ENCODE peak calls at places on chromosomes 16 and 17, in five cellular contexts. S is MM.1S; A is cardiac muscle cell; J is testis; X is CD4-positive, alpha-beta T cell. U is an unnamed sample.

GRCh38 chr16:76639685-76640289 is 362.6 kb downstream of the CNTNAP4 start:
- DNase-seq in S (no peak), A (peak; percentile 44), J (no peak), X (no peak), U (no peak)

GRCh38 chr16:49924078-49924477 is 68.2 kb upstream of the ZNF423 start:
- DNase-seq in S (peak; percentile 11), A (no peak), J (peak; percentile 77), X (no peak), U (no peak)

GRCh38 chr16:28985611-28986041 is 774 bp downstream of the LAT start:
- DNase-seq in S (no peak), A (no peak), J (no peak), X (no peak), U (no peak)

GRCh38 chr16:73068546-73069401 is 20.8 kb upstream of the ZFHX3 start:
- DNase-seq in S (no peak), A (peak; percentile 94), J (no peak), X (no peak), U (no peak)

GRCh38 chr17:57761887-57762286 is 16.8 kb upstream of the CCDC182 start:
- DNase-seq in S (no peak), A (no peak), J (no peak), X (no peak), U (no peak)

GRCh38 chr16:4556112-4556511 is at the start of gene C16orf96:
- DNase-seq in S (no peak), A (peak; percentile 16), J (no peak), X (no peak), U (no peak)

GRCh38 chr17:38509008-38509771 is 80.9 kb downstream of the ARHGAP23 start:
- DNase-seq in S (no peak), A (peak; percentile 93), J (peak; percentile 74), X (peak; percentile 65), U (peak; percentile 92)

GRCh38 chr16:726438-727290 is at the start of the genes CCDC78 and HAGHL:
- DNase-seq in S (peak; percentile 74), A (peak; percentile 56), J (peak; percentile 63), X (peak; percentile 50), U (peak; percentile 90)

GRCh38 chr17:29663155-29663554 is 40.4 kb upstream of the CORO6 start:
- DNase-seq in S (no peak), A (peak; percentile 62), J (no peak), X (no peak), U (no peak)

GRCh38 chr16:53773881-53774280 is 69.9 kb downstream of the FTO start:
- DNase-seq in S (no peak), A (no peak), J (no peak), X (no peak), U (no peak)

GRCh38 chr17:29757788-29758187 is 135.1 kb upstream of the CORO6 start:
- DNase-seq in S (no peak), A (no peak), J (no peak), X (no peak), U (no peak)

GRCh38 chr17:39935896-39936295 is 8.4 kb downstream of the LRRC3C start:
- DNase-seq in S (no peak), A (no peak), J (no peak), X (no peak), U (no peak)

GRCh38 chr17:600576-601301 is 113.9 kb downstream of the VPS53 start:
- DNase-seq in S (no peak), A (peak; percentile 59), J (no peak), X (no peak), U (no peak)

GRCh38 chr16:85568519-85568918 is 44.6 kb upstream of the GSE1 start:
- DNase-seq in S (no peak), A (no peak), J (peak; percentile 65), X (no peak), U (no peak)

GRCh38 chr17:74430706-74431567 is 951 bp upstream of the GPRC5C start:
- DNase-seq in S (no peak), A (peak; percentile 96), J (peak; percentile 84), X (no peak), U (peak; percentile 85)

GRCh38 chr16:89266521-89267134 is 49.1 kb downstream of the ZNF778 start:
- DNase-seq in S (no peak), A (no peak), J (no peak), X (no peak), U (no peak)

GRCh38 chr16:82178352-82178751 is 8.3 kb upstream of the MPHOSPH6 start:
- DNase-seq in S (no peak), A (no peak), J (no peak), X (no peak), U (no peak)

GRCh38 chr17:14818469-14818868 is 446.7 kb downstream of the PMP22 start:
- DNase-seq in S (no peak), A (no peak), J (no peak), X (no peak), U (no peak)

GRCh38 chr17:76843703-76844484 is 24.3 kb upstream of the MGAT5B start:
- DNase-seq in S (no peak), A (peak; percentile 13), J (no peak), X (no peak), U (no peak)

GRCh38 chr16:70778901-70779309 is 22.1 kb downstream of the VAC14 start:
- DNase-seq in S (no peak), A (peak; percentile 86), J (peak; percentile 68), X (no peak), U (no peak)

GRCh38 chr17:18093616-18094408 is 6.1 kb downstream of the DRG2 start:
- DNase-seq in S (no peak), A (peak; percentile 87), J (peak; percentile 57), X (no peak), U (no peak)

GRCh38 chr16:87201052-87201451 is 116.1 kb downstream of the C16orf95 start:
- DNase-seq in S (no peak), A (peak; percentile 99), J (peak; percentile 50), X (no peak), U (no peak)

GRCh38 chr17:76523084-76524037 is 14.1 kb downstream of the CYGB start:
- DNase-seq in S (peak; percentile 76), A (peak; percentile 62), J (peak; percentile 77), X (peak; percentile 77), U (peak; percentile 86)

GRCh38 chr17:36496018-36496789 is 9.7 kb downstream of the ZNHIT3 start:
- DNase-seq in S (no peak), A (no peak), J (no peak), X (no peak), U (no peak)

GRCh38 chr17:29155966-29156338 is 24.2 kb downstream of the MYO18A start:
- DNase-seq in S (no peak), A (peak; percentile 81), J (no peak), X (no peak), U (no peak)

GRCh38 chr17:79046501-79047280 is 22.7 kb downstream of the C1QTNF1 start:
- DNase-seq in S (no peak), A (no peak), J (peak; percentile 64), X (no peak), U (peak; percentile 25)

GRCh38 chr17:62648247-62648953 is 20.9 kb downstream of the MRC2 start:
- DNase-seq in S (no peak), A (no peak), J (no peak), X (no peak), U (no peak)

GRCh38 chr16:53822936-53823529 is 119.1 kb downstream of the FTO start:
- DNase-seq in S (peak; percentile 68), A (peak; percentile 49), J (no peak), X (peak; percentile 7), U (peak; percentile 23)

GRCh38 chr17:64787255-64787920 is 125.3 kb upstream of the SMURF2 start:
- DNase-seq in S (no peak), A (no peak), J (no peak), X (no peak), U (no peak)

GRCh38 chr17:3049705-3050295 is 13.6 kb downstream of the OR1D5 start:
- DNase-seq in S (no peak), A (no peak), J (no peak), X (no peak), U (no peak)

GRCh38 chr17:59893617-59894100 is 738 bp downstream of the RPS6KB1 start:
- DNase-seq in S (peak; percentile 54), A (peak; percentile 13), J (peak; percentile 52), X (no peak), U (peak; percentile 31)

GRCh38 chr16:81140930-81141780 is 45.0 kb upstream of the GCSH start:
- DNase-seq in S (no peak), A (no peak), J (peak; percentile 16), X (no peak), U (no peak)
- TF ChIP-seq CTCF in S (peak; percentile 6), A (peak; percentile 30), J (no peak), X (no peak), U (peak; percentile 9)

GRCh38 chr17:31073411-31073810 is 21.4 kb upstream of the NF1 start:
- DNase-seq in S (no peak), A (no peak), J (no peak), X (no peak), U (no peak)

GRCh38 chr17:31072186-31072585 is 22.6 kb upstream of the NF1 start:
- DNase-seq in S (no peak), A (peak; percentile 42), J (no peak), X (no peak), U (no peak)

GRCh38 chr17:31064707-31065106 is 30.1 kb upstream of the NF1 start:
- DNase-seq in S (no peak), A (no peak), J (no peak), X (no peak), U (no peak)

GRCh38 chr17:31067699-31068184 is 27.0 kb upstream of the NF1 start:
- DNase-seq in S (no peak), A (peak; percentile 83), J (no peak), X (no peak), U (no peak)

DNA sequence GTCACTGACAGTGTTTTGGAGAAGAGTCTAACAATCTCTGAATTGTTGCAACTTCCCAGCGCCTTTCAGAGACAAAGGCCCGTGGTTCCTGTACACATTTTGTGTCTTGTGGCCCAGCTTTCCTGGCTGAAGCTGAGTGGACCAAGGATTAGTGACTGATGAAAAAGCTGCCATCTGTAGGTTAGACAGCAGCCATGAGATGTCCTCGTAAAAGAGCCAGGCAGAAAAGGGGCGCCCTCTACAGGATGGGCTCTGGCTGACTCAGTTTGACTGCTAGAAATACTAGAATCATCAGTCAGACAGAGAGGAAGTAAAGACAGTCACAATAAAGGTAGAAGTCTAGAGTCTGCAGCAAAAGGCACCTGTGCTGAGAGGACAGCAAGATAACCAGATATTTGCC is 26.5 kb upstream of the NF1 start:
- DNase-seq in S (no peak), A (peak; percentile 56), J (peak; percentile 48), X (peak; percentile 37), U (peak; percentile 55)
- TF ChIP-seq CTCF in S (peak; percentile 57), A (peak; percentile 53), J (no peak), X (peak; percentile 28), U (peak; percentile 62)

GRCh38 chr16:2523801-2524231 is 3.6 kb downstream of the AMDHD2 start:
- DNase-seq in S (no peak), A (no peak), J (no peak), X (no peak), U (no peak)

GRCh38 chr16:2527784-2528100 is 3.5 kb downstream of the CEMP1 start:
- DNase-seq in S (no peak), A (no peak), J (no peak), X (no peak), U (no peak)

GRCh38 chr16:2527071-2527783 is 4.0 kb downstream of the CEMP1 start:
- DNase-seq in S (no peak), A (no peak), J (no peak), X (no peak), U (no peak)

GRCh38 chr16:2526135-2526534 is 5.1 kb downstream of the CEMP1 start:
- DNase-seq in S (no peak), A (no peak), J (no peak), X (no peak), U (no peak)

GRCh38 chr16:2524339-2524938 is 4.3 kb downstream of the AMDHD2 start:
- DNase-seq in S (no peak), A (no peak), J (no peak), X (no peak), U (no peak)
- TF ChIP-seq CTCF in S (no peak), A (no peak), J (no peak), X (no peak), U (no peak)

GRCh38 chr17:66021757-66022156 is 170.2 kb downstream of the CEP112 start:
- DNase-seq in S (no peak), A (no peak), J (no peak), X (no peak), U (no peak)
- TF ChIP-seq CTCF in S (peak; percentile 7), A (no peak), J (no peak), X (no peak), U (no peak)